ENCODE peak calls at places on chromosome 20, in six cellular contexts. One of them, this sample, is unnamed.

GRCh38 chr20:45792513-45793118 is 862 bp downstream of the DNTTIP1 start:
- DNase-seq in GM03348: no peak
- DNase-seq in cardiac septum: no peak
- DNase-seq in NCI-H2081: no peak
- DNase-seq in CD4-positive, alpha-beta memory T cell: no peak
- DNase-seq in T-helper 1 cell: no peak
- DNase-seq in this sample: no peak

GRCh38 chr20:45337367-45338120 is 10.7 kb downstream of the SDC4 start:
- DNase-seq in NCI-H2081: no peak
- DNase-seq in T-helper 1 cell: no peak
- DNase-seq in GM03348: peak
- DNase-seq in cardiac septum: peak
- DNase-seq in CD4-positive, alpha-beta memory T cell: no peak
- DNase-seq in this sample: peak

GRCh38 chr20:50048420-50049166 is 64.4 kb downstream of the UBE2V1 start:
- DNase-seq in CD4-positive, alpha-beta memory T cell: no peak
- DNase-seq in cardiac septum: no peak
- DNase-seq in GM03348: peak
- DNase-seq in NCI-H2081: no peak
- DNase-seq in T-helper 1 cell: no peak
- DNase-seq in this sample: no peak

GRCh38 chr20:51930775-51931174 is 128.5 kb upstream of the SALL4 start:
- DNase-seq in T-helper 1 cell: no peak
- DNase-seq in GM03348: peak
- DNase-seq in NCI-H2081: no peak
- DNase-seq in CD4-positive, alpha-beta memory T cell: no peak
- DNase-seq in cardiac septum: no peak
- DNase-seq in this sample: no peak

GRCh38 chr20:18677126-18677525 is 89.3 kb downstream of the DTD1 start:
- DNase-seq in T-helper 1 cell: no peak
- DNase-seq in GM03348: no peak
- DNase-seq in CD4-positive, alpha-beta memory T cell: no peak
- DNase-seq in NCI-H2081: no peak
- DNase-seq in cardiac septum: no peak
- DNase-seq in this sample: no peak

GRCh38 chr20:34083137-34083536 is 28.9 kb downstream of the EIF2S2 start:
- DNase-seq in CD4-positive, alpha-beta memory T cell: no peak
- DNase-seq in NCI-H2081: no peak
- DNase-seq in T-helper 1 cell: no peak
- DNase-seq in cardiac septum: peak
- DNase-seq in GM03348: peak
- DNase-seq in this sample: peak

GRCh38 chr20:44650777-44651493 is 564 bp downstream of the ADA start:
- DNase-seq in CD4-positive, alpha-beta memory T cell: peak
- DNase-seq in GM03348: peak
- DNase-seq in NCI-H2081: no peak
- DNase-seq in T-helper 1 cell: no peak
- DNase-seq in cardiac septum: no peak
- DNase-seq in this sample: no peak

GRCh38 chr20:62044671-62045070 is 21.0 kb downstream of the TAF4 start:
- DNase-seq in cardiac septum: no peak
- DNase-seq in NCI-H2081: no peak
- DNase-seq in T-helper 1 cell: no peak
- DNase-seq in CD4-positive, alpha-beta memory T cell: no peak
- DNase-seq in GM03348: no peak
- DNase-seq in this sample: no peak

GRCh38 chr20:9068896-9069663 is at the start of gene PLCB4:
- DNase-seq in CD4-positive, alpha-beta memory T cell: no peak
- DNase-seq in T-helper 1 cell: no peak
- DNase-seq in GM03348: peak
- DNase-seq in cardiac septum: peak
- DNase-seq in NCI-H2081: peak
- DNase-seq in this sample: peak

GRCh38 chr20:17735206-17735804 is 35.5 kb downstream of the BANF2 start:
- DNase-seq in GM03348: no peak
- DNase-seq in T-helper 1 cell: no peak
- DNase-seq in cardiac septum: no peak
- DNase-seq in NCI-H2081: no peak
- DNase-seq in CD4-positive, alpha-beta memory T cell: no peak
- DNase-seq in this sample: no peak

GRCh38 chr20:2538931-2539330 is 2.6 kb downstream of the TMC2 start:
- DNase-seq in cardiac septum: no peak
- DNase-seq in CD4-positive, alpha-beta memory T cell: no peak
- DNase-seq in NCI-H2081: no peak
- DNase-seq in T-helper 1 cell: no peak
- DNase-seq in GM03348: no peak
- DNase-seq in this sample: no peak

GRCh38 chr20:17680836-17681740 is 954 bp downstream of the RRBP1 start:
- DNase-seq in CD4-positive, alpha-beta memory T cell: peak
- DNase-seq in T-helper 1 cell: peak
- DNase-seq in NCI-H2081: peak
- DNase-seq in GM03348: peak
- DNase-seq in cardiac septum: peak
- DNase-seq in this sample: peak

GRCh38 chr20:1792274-1792673 is 102.9 kb upstream of the SIRPA start:
- DNase-seq in NCI-H2081: no peak
- DNase-seq in cardiac septum: no peak
- DNase-seq in GM03348: no peak
- DNase-seq in T-helper 1 cell: no peak
- DNase-seq in CD4-positive, alpha-beta memory T cell: no peak
- DNase-seq in this sample: no peak

GRCh38 chr20:38534756-38535155 is 46.2 kb upstream of the ADIG start:
- DNase-seq in NCI-H2081: no peak
- DNase-seq in CD4-positive, alpha-beta memory T cell: no peak
- DNase-seq in cardiac septum: no peak
- DNase-seq in T-helper 1 cell: no peak
- DNase-seq in GM03348: no peak
- DNase-seq in this sample: no peak

GRCh38 chr20:37539424-37539823 is 11.7 kb upstream of the BLCAP start:
- DNase-seq in T-helper 1 cell: no peak
- DNase-seq in NCI-H2081: no peak
- DNase-seq in CD4-positive, alpha-beta memory T cell: no peak
- DNase-seq in GM03348: no peak
- DNase-seq in cardiac septum: no peak
- DNase-seq in this sample: no peak

GRCh38 chr20:62230696-62231095 is 7.6 kb upstream of the OSBPL2 start:
- DNase-seq in T-helper 1 cell: no peak
- DNase-seq in GM03348: no peak
- DNase-seq in CD4-positive, alpha-beta memory T cell: peak
- DNase-seq in NCI-H2081: no peak
- DNase-seq in cardiac septum: no peak
- DNase-seq in this sample: no peak

GRCh38 chr20:62413025-62413580 is 6.0 kb upstream of the CABLES2 start:
- DNase-seq in GM03348: no peak
- DNase-seq in T-helper 1 cell: no peak
- DNase-seq in NCI-H2081: no peak
- DNase-seq in cardiac septum: no peak
- DNase-seq in CD4-positive, alpha-beta memory T cell: no peak
- DNase-seq in this sample: no peak

GRCh38 chr20:50969416-50969815 is 10.8 kb downstream of the MOCS3 start:
- DNase-seq in GM03348: no peak
- DNase-seq in T-helper 1 cell: no peak
- DNase-seq in NCI-H2081: no peak
- DNase-seq in CD4-positive, alpha-beta memory T cell: no peak
- DNase-seq in cardiac septum: no peak
- DNase-seq in this sample: no peak

GRCh38 chr20:60630609-60631008 is 621.5 kb upstream of the CDH4 start:
- DNase-seq in cardiac septum: no peak
- DNase-seq in T-helper 1 cell: no peak
- DNase-seq in NCI-H2081: peak
- DNase-seq in GM03348: no peak
- DNase-seq in CD4-positive, alpha-beta memory T cell: no peak
- DNase-seq in this sample: peak

GRCh38 chr20:31698803-31699718 is 23.6 kb downstream of the BCL2L1 start:
- DNase-seq in NCI-H2081: peak
- DNase-seq in CD4-positive, alpha-beta memory T cell: no peak
- DNase-seq in cardiac septum: no peak
- DNase-seq in T-helper 1 cell: no peak
- DNase-seq in GM03348: peak
- DNase-seq in this sample: no peak

GRCh38 chr20:44471481-44471882 is 4.2 kb upstream of the TTPAL start:
- DNase-seq in GM03348: peak
- DNase-seq in cardiac septum: no peak
- DNase-seq in T-helper 1 cell: no peak
- DNase-seq in NCI-H2081: no peak
- DNase-seq in CD4-positive, alpha-beta memory T cell: no peak
- DNase-seq in this sample: no peak

GRCh38 chr20:57397004-57397692 is 6.0 kb downstream of the RBM38 start:
- DNase-seq in T-helper 1 cell: no peak
- DNase-seq in GM03348: no peak
- DNase-seq in CD4-positive, alpha-beta memory T cell: no peak
- DNase-seq in NCI-H2081: no peak
- DNase-seq in cardiac septum: no peak
- DNase-seq in this sample: no peak

GRCh38 chr20:8291873-8292272 is 159.8 kb downstream of the PLCB1 start:
- DNase-seq in cardiac septum: no peak
- DNase-seq in GM03348: no peak
- DNase-seq in CD4-positive, alpha-beta memory T cell: no peak
- DNase-seq in T-helper 1 cell: no peak
- DNase-seq in NCI-H2081: no peak
- DNase-seq in this sample: no peak

GRCh38 chr20:50456452-50457324 is 53.5 kb upstream of the PTPN1 start:
- DNase-seq in GM03348: no peak
- DNase-seq in T-helper 1 cell: no peak
- DNase-seq in NCI-H2081: no peak
- DNase-seq in cardiac septum: no peak
- DNase-seq in CD4-positive, alpha-beta memory T cell: no peak
- DNase-seq in this sample: no peak

GRCh38 chr20:24768977-24769675 is 179.9 kb upstream of the CST7 start:
- DNase-seq in GM03348: no peak
- DNase-seq in CD4-positive, alpha-beta memory T cell: no peak
- DNase-seq in NCI-H2081: no peak
- DNase-seq in cardiac septum: peak
- DNase-seq in T-helper 1 cell: no peak
- DNase-seq in this sample: no peak

GRCh38 chr20:33650753-33651561 is 11.2 kb upstream of the C20orf144 start:
- DNase-seq in CD4-positive, alpha-beta memory T cell: no peak
- DNase-seq in T-helper 1 cell: no peak
- DNase-seq in GM03348: no peak
- DNase-seq in cardiac septum: no peak
- DNase-seq in NCI-H2081: no peak
- DNase-seq in this sample: no peak

GRCh38 chr20:16459019-16459700 is 114.1 kb downstream of the KIF16B start:
- DNase-seq in T-helper 1 cell: no peak
- DNase-seq in NCI-H2081: no peak
- DNase-seq in GM03348: peak
- DNase-seq in cardiac septum: no peak
- DNase-seq in CD4-positive, alpha-beta memory T cell: no peak
- DNase-seq in this sample: no peak

GRCh38 chr20:50191566-50192363 is 1.1 kb downstream of the CEBPB start:
- DNase-seq in cardiac septum: peak
- DNase-seq in T-helper 1 cell: no peak
- DNase-seq in GM03348: peak
- DNase-seq in CD4-positive, alpha-beta memory T cell: peak
- DNase-seq in NCI-H2081: peak
- DNase-seq in this sample: peak

GRCh38 chr20:57716202-57716601 is 6.4 kb upstream of the PMEPA1 start:
- DNase-seq in GM03348: peak
- DNase-seq in cardiac septum: no peak
- DNase-seq in CD4-positive, alpha-beta memory T cell: no peak
- DNase-seq in T-helper 1 cell: no peak
- DNase-seq in NCI-H2081: no peak
- DNase-seq in this sample: no peak

GRCh38 chr20:62451156-62451767 is 23.9 kb upstream of the RBBP8NL start:
- DNase-seq in cardiac septum: no peak
- DNase-seq in NCI-H2081: no peak
- DNase-seq in T-helper 1 cell: no peak
- DNase-seq in CD4-positive, alpha-beta memory T cell: no peak
- DNase-seq in GM03348: no peak
- DNase-seq in this sample: no peak

GRCh38 chr20:21048841-21049273 is 57.3 kb downstream of the LINC00237 start:
- DNase-seq in CD4-positive, alpha-beta memory T cell: peak
- DNase-seq in NCI-H2081: peak
- DNase-seq in cardiac septum: no peak
- DNase-seq in GM03348: peak
- DNase-seq in T-helper 1 cell: no peak
- DNase-seq in this sample: peak

GRCh38 chr20:32556312-32557184 is 28.6 kb downstream of the NOL4L start:
- DNase-seq in cardiac septum: no peak
- DNase-seq in GM03348: no peak
- DNase-seq in T-helper 1 cell: no peak
- DNase-seq in CD4-positive, alpha-beta memory T cell: no peak
- DNase-seq in NCI-H2081: no peak
- DNase-seq in this sample: no peak